ENCODE peak calls at places on chromosome 12, in nine cellular contexts. One of them, this sample, is unnamed.

GRCh38 chr12:117526756-117527479 is 165.5 kb upstream of the NOS1 start:
- DNase-seq in NCI-H1694: no peak
- DNase-seq in ACHN: no peak
- DNase-seq in stomach: no peak
- DNase-seq in left ventricle myocardium superior: peak; percentile 37
- DNase-seq in fibroblast of lung: no peak
- DNase-seq in Daoy: no peak
- DNase-seq in esophagus muscularis mucosa: no peak
- DNase-seq in NCI-H2029: no peak
- DNase-seq in this sample: no peak

GRCh38 chr12:124869011-124869665 is 5.5 kb upstream of the SCARB1 start:
- DNase-seq in NCI-H1694: no peak
- DNase-seq in NCI-H2029: no peak
- DNase-seq in Daoy: peak; percentile 54
- DNase-seq in stomach: no peak
- DNase-seq in ACHN: no peak
- DNase-seq in esophagus muscularis mucosa: no peak
- DNase-seq in left ventricle myocardium superior: peak; percentile 47
- DNase-seq in fibroblast of lung: no peak
- DNase-seq in this sample: no peak

GRCh38 chr12:10582704-10583103 is 30.7 kb downstream of the MAGOHB start:
- DNase-seq in left ventricle myocardium superior: no peak
- DNase-seq in stomach: no peak
- DNase-seq in Daoy: no peak
- DNase-seq in NCI-H2029: no peak
- DNase-seq in esophagus muscularis mucosa: no peak
- DNase-seq in ACHN: no peak
- DNase-seq in fibroblast of lung: no peak
- DNase-seq in NCI-H1694: no peak
- DNase-seq in this sample: no peak

GRCh38 chr12:11753151-11753501 is 103.7 kb downstream of the ETV6 start:
- DNase-seq in fibroblast of lung: no peak
- DNase-seq in NCI-H1694: no peak
- DNase-seq in stomach: no peak
- DNase-seq in esophagus muscularis mucosa: no peak
- DNase-seq in left ventricle myocardium superior: no peak
- DNase-seq in ACHN: no peak
- DNase-seq in NCI-H2029: peak; percentile 56
- DNase-seq in Daoy: no peak
- DNase-seq in this sample: no peak

GRCh38 chr12:128387811-128388422 is 120.9 kb downstream of the TMEM132C start:
- DNase-seq in NCI-H2029: peak; percentile 7
- DNase-seq in fibroblast of lung: no peak
- DNase-seq in stomach: peak; percentile 37
- DNase-seq in NCI-H1694: no peak
- DNase-seq in left ventricle myocardium superior: peak; percentile 45
- DNase-seq in esophagus muscularis mucosa: no peak
- DNase-seq in ACHN: peak; percentile 59
- DNase-seq in Daoy: peak; percentile 50
- DNase-seq in this sample: peak; percentile 78

GRCh38 chr12:113462117-113462774 is 9.4 kb downstream of the LHX5 start:
- DNase-seq in NCI-H2029: peak; percentile 68
- DNase-seq in ACHN: peak; percentile 91
- DNase-seq in left ventricle myocardium superior: peak; percentile 90
- DNase-seq in Daoy: peak; percentile 89
- DNase-seq in fibroblast of lung: peak; percentile 75
- DNase-seq in NCI-H1694: peak; percentile 47
- DNase-seq in stomach: peak; percentile 82
- DNase-seq in esophagus muscularis mucosa: peak; percentile 94
- DNase-seq in this sample: peak; percentile 76

GRCh38 chr12:64186789-64187188 is 35.3 kb downstream of the KICS2 start:
- DNase-seq in fibroblast of lung: peak; percentile 18
- DNase-seq in ACHN: no peak
- DNase-seq in NCI-H1694: no peak
- DNase-seq in Daoy: peak; percentile 77
- DNase-seq in left ventricle myocardium superior: no peak
- DNase-seq in esophagus muscularis mucosa: no peak
- DNase-seq in NCI-H2029: no peak
- DNase-seq in stomach: no peak
- DNase-seq in this sample: no peak

GRCh38 chr12:50862316-50862715 is 19.6 kb downstream of the TMPRSS12 start:
- DNase-seq in fibroblast of lung: peak; percentile 78
- DNase-seq in Daoy: peak; percentile 39
- DNase-seq in ACHN: peak; percentile 34
- DNase-seq in left ventricle myocardium superior: no peak
- DNase-seq in NCI-H1694: no peak
- DNase-seq in NCI-H2029: no peak
- DNase-seq in stomach: no peak
- DNase-seq in esophagus muscularis mucosa: no peak
- DNase-seq in this sample: no peak

GRCh38 chr12:129887047-129887568 is 16.7 kb downstream of the TMEM132D start:
- DNase-seq in ACHN: no peak
- DNase-seq in NCI-H1694: no peak
- DNase-seq in stomach: no peak
- DNase-seq in esophagus muscularis mucosa: peak; percentile 64
- DNase-seq in NCI-H2029: peak; percentile 99
- DNase-seq in left ventricle myocardium superior: no peak
- DNase-seq in fibroblast of lung: no peak
- DNase-seq in Daoy: peak; percentile 76
- DNase-seq in this sample: peak; percentile 28

GRCh38 chr12:52211716-52212585 is 20.1 kb upstream of the KRT80 start:
- DNase-seq in ACHN: no peak
- DNase-seq in Daoy: no peak
- DNase-seq in esophagus muscularis mucosa: no peak
- DNase-seq in NCI-H2029: no peak
- DNase-seq in left ventricle myocardium superior: no peak
- DNase-seq in stomach: no peak
- DNase-seq in fibroblast of lung: no peak
- DNase-seq in NCI-H1694: no peak
- DNase-seq in this sample: no peak

This sample was measured in SK-N-DZ.